ENCODE peak calls at places on chromosomes 11 and 22, in five cellular contexts. A, F, C, V and L are unnamed samples. For H3K4me1, the result is how much of the 10 kb centered on the place peaks cover.

GRCh38 chr22:39185601-39186012 is 33.1 kb upstream of the CBX7 start:
- DNase-seq in A (peak), V (peak), C (no peak), F (no peak), L (peak)

GRCh38 chr11:100640646-100641045 is 46.4 kb upstream of the ARHGAP42 start:
- DNase-seq in C (no peak), A (no peak), F (no peak), V (no peak), L (no peak)

GRCh38 chr11:100105605-100106358 is 581.3 kb upstream of the ARHGAP42 start:
- DNase-seq in F (no peak), C (no peak), A (no peak), V (no peak), L (no peak)

GRCh38 chr11:34218067-34218466 is 112.6 kb downstream of the NAT10 start:
- DNase-seq in C (no peak), V (no peak), A (no peak), F (no peak), L (no peak)

GRCh38 chr11:73411031-73411430 is 34.8 kb downstream of the RELT start:
- DNase-seq in F (no peak), V (no peak), A (no peak), C (no peak), L (no peak)

GRCh38 chr11:46050065-46050464 is 71.2 kb downstream of the PHF21A start:
- DNase-seq in C (no peak), F (peak), V (peak), A (peak), L (no peak)

GRCh38 chr11:62542750-62543567 is 3.6 kb downstream of the AHNAK start:
- DNase-seq in V (peak), A (peak), C (peak), F (peak), L (peak)

GRCh38 chr11:61555051-61555969 is 25.6 kb downstream of the SYT7 start:
- DNase-seq in C (no peak), A (peak), V (no peak), F (no peak), L (no peak)

GRCh38 chr22:36197601-36198146 is 3.9 kb downstream of the APOL4 start:
- DNase-seq in F (no peak), C (no peak), V (no peak), A (no peak), L (no peak)

GRCh38 chr11:74671520-74672196 is 59.6 kb downstream of the CHRDL2 start:
- DNase-seq in V (no peak), F (no peak), A (peak), C (no peak), L (no peak)

GRCh38 chr11:134207538-134208239 is 16.1 kb downstream of the NCAPD3 start:
- DNase-seq in V (peak), C (peak), A (peak), F (peak), L (no peak)

GRCh38 chr22:45305456-45306065 is 4.2 kb upstream of the FAM118A start:
- DNase-seq in V (no peak), A (no peak), C (no peak), F (no peak), L (no peak)

GRCh38 chr11:69003866-69004311 is 9.2 kb downstream of the MRGPRF start:
- DNase-seq in C (no peak), V (peak), F (no peak), A (no peak), L (peak)

GRCh38 chr11:76371170-76371569 is 9.8 kb downstream of the THAP12 start:
- DNase-seq in A (peak), V (no peak), F (peak), C (no peak), L (no peak)

GRCh38 chr11:68279676-68280075 is 7.9 kb upstream of the C11orf24 start:
- DNase-seq in F (no peak), C (no peak), V (no peak), A (no peak), L (no peak)

GRCh38 chr11:76680517-76681425 is 10.2 kb upstream of the LRRC32 start:
- DNase-seq in V (peak), A (peak), F (peak), C (peak), L (no peak)

GRCh38 chr11:13963169-13963948 is 836 bp downstream of the SPON1 start:
- DNase-seq in C (no peak), V (peak), A (peak), F (no peak), L (no peak)

GRCh38 chr11:111935331-111936044 is 1.7 kb upstream of the DIXDC1 start:
- DNase-seq in A (peak), C (no peak), V (no peak), F (no peak), L (no peak)

GRCh38 chr22:46079861-46080821 is 70.2 kb upstream of the PPARA start:
- DNase-seq in F (peak), V (peak), C (peak), A (peak), L (peak)

GRCh38 chr11:106231591-106231990 is 154.1 kb downstream of the AASDHPPT start:
- DNase-seq in F (peak), V (no peak), A (peak), C (no peak), L (no peak)

GRCh38 chr11:72191961-72192381 is at the start of gene FOLR1:
- DNase-seq in C (no peak), F (no peak), A (peak), V (no peak), L (no peak)

GRCh38 chr22:26648761-26649363 is 8.5 kb upstream of the MIAT start:
- DNase-seq in C (no peak), F (no peak), V (no peak), A (no peak), L (no peak)

GRCh38 chr11:108858624-108859023 is 193.8 kb downstream of the DDX10 start:
- DNase-seq in F (no peak), A (no peak), V (no peak), C (no peak), L (no peak)

GRCh38 chr11:44899959-44900358 is 50.7 kb downstream of the TP53I11 start:
- DNase-seq in F (no peak), A (peak), C (no peak), V (no peak), L (no peak)

GRCh38 chr11:35981581-35981980 is 37.7 kb downstream of the LDLRAD3 start:
- DNase-seq in C (no peak), F (no peak), A (no peak), V (peak), L (no peak)

GRCh38 chr22:29820941-29821789 is 16.9 kb downstream of the ASCC2 start:
- DNase-seq in F (peak), V (peak), A (peak), C (peak), L (peak)

GRCh38 chr11:8833568-8834275 is 77.3 kb upstream of the AKIP1 start:
- DNase-seq in A (peak), C (no peak), V (no peak), F (no peak), L (no peak)

GRCh38 chr22:36423461-36424404 is 36.0 kb upstream of the MYH9 start:
- DNase-seq in F (no peak), A (no peak), V (no peak), C (no peak), L (no peak)

GRCh38 chr11:126422446-126422845 is 67.0 kb downstream of the ST3GAL4 start:
- DNase-seq in A (no peak), V (no peak), C (no peak), F (no peak), L (no peak)

GRCh38 chr11:126421243-126421642 is 65.8 kb downstream of the ST3GAL4 start:
- DNase-seq in V (no peak), F (peak), C (no peak), A (no peak), L (no peak)

GRCh38 chr11:126420730-126421083 is 65.2 kb downstream of the ST3GAL4 start:
- DNase-seq in F (no peak), A (no peak), V (no peak), C (no peak), L (no peak)

GRCh38 chr11:126417463-126417862 is 62.0 kb downstream of the ST3GAL4 start:
- DNase-seq in C (no peak), V (no peak), F (no peak), A (no peak), L (no peak)

DNA sequence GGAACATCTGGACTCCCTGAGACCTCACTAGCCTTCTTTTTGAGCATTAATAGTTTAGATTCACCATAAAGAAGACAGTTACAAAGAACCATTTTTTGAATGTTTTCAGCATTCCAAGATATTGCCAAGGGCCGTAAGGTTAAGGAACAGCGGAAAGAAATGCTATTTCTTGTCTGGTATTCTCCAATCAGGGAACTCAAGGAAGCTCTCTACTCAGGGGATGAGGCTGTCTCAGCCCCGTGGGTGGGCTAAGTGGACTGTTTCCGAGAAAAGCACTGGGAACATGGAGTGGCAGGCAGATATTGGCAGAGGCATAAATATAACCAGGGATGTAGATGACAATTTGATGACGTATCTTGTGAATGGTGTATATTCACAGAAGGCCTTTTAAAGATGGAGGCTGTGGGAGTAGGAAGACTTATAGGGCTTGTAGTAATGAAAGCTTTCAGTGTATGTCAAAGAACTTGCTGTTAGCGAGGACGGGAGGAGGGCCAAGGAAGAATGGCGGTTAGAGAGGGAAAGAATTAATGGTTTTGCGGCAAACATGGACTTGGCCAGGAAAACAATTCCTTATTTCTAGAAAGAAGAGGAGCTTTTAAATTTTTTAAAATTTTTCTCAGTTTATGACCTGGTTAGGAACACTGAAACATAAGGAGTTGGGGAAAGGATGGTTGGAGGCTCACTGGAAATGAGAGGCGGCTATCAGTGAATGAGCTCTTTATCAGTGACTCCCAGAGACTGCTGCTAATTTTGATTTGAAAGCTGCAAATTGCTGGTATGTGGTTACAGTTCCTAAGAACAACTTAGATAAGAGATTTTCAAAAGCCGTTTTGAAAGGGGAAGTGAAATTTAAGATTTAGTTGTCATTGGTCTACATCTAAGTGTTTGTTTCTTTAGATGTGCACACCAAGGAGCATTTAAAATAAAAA is 64.6 kb downstream of the ST3GAL4 start:
- DNase-seq in A (no peak), F (no peak), V (no peak), C (no peak), L (no peak)
- H3K27ac ChIP-seq in A (no peak), F (no peak), V (no peak), C (no peak), L (no peak)

GRCh38 chr22:49917997-49918910 is at the start of the genes ALG12 and CRELD2:
- DNase-seq in A (peak), F (peak), V (peak), C (peak), L (peak)

GRCh38 chr22:49918911-49919881 is 762 bp downstream of the CRELD2 start:
- DNase-seq in C (no peak), F (no peak), A (no peak), V (no peak), L (peak)

GRCh38 chr22:49915610-49916009 is 2.6 kb downstream of the ALG12 start:
- DNase-seq in F (no peak), A (no peak), V (no peak), C (no peak), L (no peak)

GRCh38 chr22:49914256-49914655 is 4.0 kb downstream of the ALG12 start:
- DNase-seq in F (no peak), C (no peak), V (no peak), A (no peak), L (peak)

DNA sequence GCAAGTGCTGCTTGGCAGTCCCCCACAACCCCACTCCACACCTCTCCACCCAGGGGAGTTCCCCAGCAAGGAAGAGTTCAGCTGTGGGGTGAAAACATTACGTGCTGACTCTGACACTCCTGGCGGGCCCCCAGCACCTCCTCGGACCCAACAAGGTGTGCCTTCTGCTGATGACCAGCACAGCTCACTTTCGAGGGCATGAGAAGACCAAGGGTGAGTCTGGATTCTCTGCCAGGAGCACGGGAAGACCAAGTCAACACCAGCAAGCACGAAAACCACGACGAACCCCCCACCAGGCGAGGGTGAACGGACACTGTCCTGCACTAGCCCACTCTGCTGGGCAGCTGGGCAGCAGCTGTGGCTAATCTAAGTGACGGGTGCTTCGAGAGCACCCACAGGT is 1.4 kb downstream of the ALG12 start:
- DNase-seq in C (no peak), V (no peak), A (no peak), F (no peak), L (no peak)
- H3K4me3 ChIP-seq in C (peak), V (no peak), A (no peak), F (no peak), L (peak)

GRCh38 chr11:66101055-66101454 is 31.0 kb downstream of the PACS1 start:
- DNase-seq in A (no peak), C (no peak), F (no peak), V (no peak), L (no peak)
- H3K4me1 ChIP-seq in A (under half), C (under half), F (under half), V (under half), L (under half)

GRCh38 chr22:20421507-20421874 is 16.1 kb downstream of the SCARF2 start:
- DNase-seq in F (no peak), A (no peak), V (peak), C (no peak), L (peak)
- H3K27ac ChIP-seq in F (no peak), A (no peak), V (no peak), C (no peak), L (no peak)